ENCODE peak calls at places on chromosome 14, in four cellular contexts. R, E, T and A are unnamed samples.

GRCh38 chr14:92323031-92323915 is at the start of gene SLC24A4:
- DNase-seq in E (no peak), T (peak; percentile 60), R (peak; percentile 9), A (peak; percentile 76)

GRCh38 chr14:33030406-33030805 is 91.7 kb downstream of the NPAS3 start:
- DNase-seq in E (no peak), T (no peak), R (no peak), A (no peak)

GRCh38 chr14:101472518-101472849 is 88.8 kb upstream of the DIO3 start:
- DNase-seq in E (no peak), R (no peak), T (no peak), A (no peak)

GRCh38 chr14:68961781-68962584 is 17.1 kb downstream of the ACTN1 start:
- DNase-seq in E (no peak), T (peak; percentile 68), R (peak; percentile 64), A (no peak)

GRCh38 chr14:104392001-104392395 is 187.6 kb upstream of the C14orf180 start:
- DNase-seq in R (no peak), E (no peak), T (no peak), A (no peak)

GRCh38 chr14:37991027-37991426 is 216.7 kb upstream of the SSTR1 start:
- DNase-seq in T (no peak), E (no peak), R (no peak), A (no peak)

GRCh38 chr14:29370024-29370423 is 557.6 kb downstream of the PRKD1 start:
- DNase-seq in R (peak; percentile 21), T (no peak), E (no peak), A (no peak)

GRCh38 chr14:36750244-36750643 is 88.6 kb downstream of the PAX9 start:
- DNase-seq in R (no peak), E (no peak), T (no peak), A (no peak)

GRCh38 chr14:25250516-25250915 is 200.6 kb upstream of the STXBP6 start:
- DNase-seq in E (no peak), T (no peak), R (no peak), A (no peak)

GRCh38 chr14:74604157-74604556 is 7.9 kb downstream of the LTBP2 start:
- DNase-seq in E (no peak), T (no peak), R (no peak), A (no peak)

GRCh38 chr14:74601982-74602381 is 10.1 kb downstream of the LTBP2 start:
- DNase-seq in R (no peak), E (no peak), T (no peak), A (no peak)

GRCh38 chr14:74599201-74599809 is 12.7 kb downstream of the LTBP2 start:
- DNase-seq in T (no peak), E (no peak), R (no peak), A (no peak)

GRCh38 chr14:74596747-74597456 is 15.1 kb downstream of the LTBP2 start:
- DNase-seq in T (no peak), R (peak; percentile 93), E (no peak), A (no peak)

DNA sequence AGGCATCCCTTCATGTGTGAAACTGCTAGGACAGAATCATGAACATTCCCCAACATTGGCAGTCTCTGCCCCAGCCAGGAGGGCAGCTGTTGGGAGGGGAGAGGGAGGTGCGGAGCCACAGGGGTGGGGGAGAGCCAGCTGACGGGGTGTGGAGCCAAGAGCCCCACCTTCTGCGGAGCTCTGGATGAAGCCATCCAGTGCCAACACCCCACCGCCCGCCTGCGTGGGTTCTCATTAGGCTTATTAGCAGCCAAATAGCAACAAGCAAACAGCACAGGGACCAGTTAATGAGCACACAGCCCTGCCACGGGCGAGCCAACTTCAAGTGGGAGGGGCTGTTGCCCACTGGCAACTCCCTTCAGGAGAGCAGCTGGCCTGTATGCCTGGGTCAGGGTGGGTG is 12.1 kb downstream of the LTBP2 start:
- DNase-seq in R (no peak), T (no peak), E (no peak), A (no peak)
- TF ChIP-seq CTCF in R (no peak), T (no peak), E (no peak), A (no peak)

DNA sequence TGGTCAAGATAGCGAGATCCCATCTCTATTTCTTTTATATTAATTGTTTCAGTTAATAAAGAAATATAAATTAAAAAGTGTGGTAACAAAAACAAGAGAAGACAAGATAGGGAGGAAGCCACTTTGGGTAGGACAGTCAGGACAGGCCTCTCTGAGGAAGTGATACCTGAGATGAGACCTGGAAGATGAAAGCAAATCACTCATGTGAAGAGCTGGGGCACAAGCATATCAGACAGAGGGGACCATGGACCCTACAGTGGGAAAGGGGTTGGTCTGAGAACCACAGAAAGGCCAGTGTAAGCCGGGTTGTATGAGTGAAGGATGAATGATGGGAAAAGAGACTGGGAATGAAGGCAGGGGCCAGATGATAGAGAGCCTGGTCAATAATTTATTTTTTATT is 1.8 kb upstream of the MED6 start:
- DNase-seq in T (no peak), E (no peak), R (no peak), A (no peak)
- TF ChIP-seq CTCF in T (no peak), E (no peak), R (no peak), A (no peak)

GRCh38 chr14:57179273-57179672 is 89.4 kb downstream of the EXOC5 start:
- DNase-seq in R (no peak), T (no peak), E (no peak), A (no peak)

DNA sequence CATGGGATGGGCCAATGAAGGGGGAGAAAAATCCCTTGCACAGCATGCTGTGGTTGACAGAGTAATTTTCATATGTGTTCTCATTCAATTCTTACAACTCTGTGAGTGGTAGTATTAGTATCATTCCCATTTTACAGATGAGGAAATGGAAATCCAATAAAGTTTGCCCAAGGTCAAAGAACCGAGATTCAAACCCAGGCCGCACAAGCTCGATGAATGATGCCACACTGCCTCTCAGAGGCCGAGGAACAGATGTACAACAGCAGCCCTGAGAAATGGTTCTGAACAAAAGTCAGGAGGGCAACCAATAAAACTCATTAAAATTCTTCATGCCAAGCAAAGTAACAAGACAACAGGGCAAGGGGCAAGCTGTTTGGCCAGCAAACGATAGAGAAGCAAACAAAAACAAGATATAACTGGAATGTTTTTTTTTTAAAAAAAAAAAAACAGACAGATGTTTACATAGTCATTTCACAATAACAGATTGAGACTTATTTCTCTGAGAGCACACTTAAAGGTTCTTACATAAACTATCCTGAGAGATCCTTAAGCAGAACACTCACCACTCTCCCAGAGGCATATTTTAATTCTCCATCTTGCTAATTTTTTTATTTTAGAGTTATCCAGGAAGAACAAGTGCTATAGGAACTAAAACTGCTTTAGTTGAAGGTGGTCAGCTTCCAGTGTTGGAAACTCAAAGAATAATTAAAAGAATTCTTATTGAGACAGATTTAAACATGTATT is 85.8 kb downstream of the EXOC5 start:
- DNase-seq in R (peak; percentile 26), T (peak; percentile 26), E (peak; percentile 2), A (peak; percentile 31)
- TF ChIP-seq CTCF in R (peak; percentile 34), T (peak; percentile 57), E (peak; percentile 50), A (peak; percentile 79)

DNA sequence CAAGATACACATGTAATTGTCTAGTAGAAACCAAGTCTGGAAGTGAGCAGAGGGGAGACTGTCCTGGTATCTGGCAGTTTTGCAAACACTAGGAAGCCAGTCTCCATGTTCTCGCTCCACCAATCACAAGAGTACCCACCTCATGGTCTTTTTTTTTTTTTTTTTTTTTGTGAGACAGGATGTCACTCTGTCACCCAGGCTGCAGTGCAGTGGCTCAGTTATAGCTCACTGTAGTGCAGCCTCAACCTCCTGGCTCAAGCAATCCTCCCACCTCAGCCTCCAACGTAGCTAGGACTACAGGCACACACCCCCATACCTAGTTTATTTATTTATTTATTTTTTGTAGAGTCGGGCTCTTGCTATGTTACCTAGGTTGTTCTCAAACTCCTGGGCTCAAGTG is 189.2 kb downstream of the EFCAB11 start:
- DNase-seq in T (no peak), R (no peak), E (no peak), A (no peak)
- TF ChIP-seq CTCF in T (no peak), R (no peak), E (no peak), A (no peak)